ENCODE peak calls at places on chromosomes 1 and 21, in seven cellular contexts. One of them, this sample, is unnamed.

GRCh38 chr1:23763040-23763577 is 15.1 kb upstream of the PITHD1 start:
- DNase-seq in CD8-positive, alpha-beta T cell: no peak
- DNase-seq in GM12865: no peak
- DNase-seq in esophagus squamous epithelium: no peak
- DNase-seq in fibroblast of mammary gland: peak
- DNase-seq in CD14-positive monocyte: no peak
- DNase-seq in Calu3: no peak
- DNase-seq in this sample: no peak

GRCh38 chr1:33343539-33343938 is 22.6 kb upstream of the A3GALT2 start:
- DNase-seq in GM12865: no peak
- DNase-seq in CD14-positive monocyte: no peak
- DNase-seq in esophagus squamous epithelium: no peak
- DNase-seq in Calu3: no peak
- DNase-seq in CD8-positive, alpha-beta T cell: no peak
- DNase-seq in fibroblast of mammary gland: peak
- DNase-seq in this sample: no peak

GRCh38 chr21:32348604-32349332 is 44.0 kb downstream of the URB1 start:
- DNase-seq in CD14-positive monocyte: no peak
- DNase-seq in Calu3: no peak
- DNase-seq in GM12865: no peak
- DNase-seq in esophagus squamous epithelium: no peak
- DNase-seq in CD8-positive, alpha-beta T cell: no peak
- DNase-seq in fibroblast of mammary gland: no peak
- DNase-seq in this sample: no peak

GRCh38 chr1:31800677-31800967 is 15.2 kb downstream of the SPOCD1 start:
- DNase-seq in Calu3: no peak
- DNase-seq in esophagus squamous epithelium: no peak
- DNase-seq in GM12865: no peak
- DNase-seq in CD14-positive monocyte: no peak
- DNase-seq in fibroblast of mammary gland: no peak
- DNase-seq in CD8-positive, alpha-beta T cell: no peak
- DNase-seq in this sample: no peak

GRCh38 chr1:153771841-153772593 is 3.2 kb upstream of the SLC27A3 start:
- DNase-seq in Calu3: no peak
- DNase-seq in fibroblast of mammary gland: no peak
- DNase-seq in esophagus squamous epithelium: no peak
- DNase-seq in CD8-positive, alpha-beta T cell: no peak
- DNase-seq in CD14-positive monocyte: no peak
- DNase-seq in GM12865: peak
- DNase-seq in this sample: no peak

GRCh38 chr1:47991187-47991586 is 6.0 kb downstream of the TRABD2B start:
- DNase-seq in fibroblast of mammary gland: peak
- DNase-seq in Calu3: no peak
- DNase-seq in CD8-positive, alpha-beta T cell: no peak
- DNase-seq in esophagus squamous epithelium: no peak
- DNase-seq in GM12865: no peak
- DNase-seq in CD14-positive monocyte: no peak
- DNase-seq in this sample: peak

GRCh38 chr1:33220701-33221384 is 35.4 kb upstream of the ZNF362 start:
- DNase-seq in CD8-positive, alpha-beta T cell: no peak
- DNase-seq in Calu3: peak
- DNase-seq in GM12865: no peak
- DNase-seq in esophagus squamous epithelium: no peak
- DNase-seq in CD14-positive monocyte: no peak
- DNase-seq in fibroblast of mammary gland: no peak
- DNase-seq in this sample: no peak

GRCh38 chr1:105337427-105337826 is 1587.7 kb downstream of the AMY1C start:
- DNase-seq in CD8-positive, alpha-beta T cell: no peak
- DNase-seq in esophagus squamous epithelium: no peak
- DNase-seq in fibroblast of mammary gland: no peak
- DNase-seq in Calu3: no peak
- DNase-seq in GM12865: no peak
- DNase-seq in CD14-positive monocyte: no peak
- DNase-seq in this sample: no peak

GRCh38 chr21:45821315-45822001 is 160.1 kb upstream of the COL6A1 start:
- DNase-seq in esophagus squamous epithelium: no peak
- DNase-seq in CD8-positive, alpha-beta T cell: no peak
- DNase-seq in CD14-positive monocyte: peak
- DNase-seq in GM12865: no peak
- DNase-seq in fibroblast of mammary gland: no peak
- DNase-seq in Calu3: no peak
- DNase-seq in this sample: no peak

GRCh38 chr21:27704567-27705166 is 737.8 kb upstream of the ADAMTS5 start:
- DNase-seq in GM12865: no peak
- DNase-seq in CD14-positive monocyte: no peak
- DNase-seq in CD8-positive, alpha-beta T cell: no peak
- DNase-seq in fibroblast of mammary gland: peak
- DNase-seq in esophagus squamous epithelium: no peak
- DNase-seq in Calu3: no peak
- DNase-seq in this sample: no peak

GRCh38 chr21:45341779-45342178 is 54.1 kb upstream of the POFUT2 start:
- DNase-seq in GM12865: no peak
- DNase-seq in CD8-positive, alpha-beta T cell: no peak
- DNase-seq in fibroblast of mammary gland: no peak
- DNase-seq in esophagus squamous epithelium: no peak
- DNase-seq in CD14-positive monocyte: no peak
- DNase-seq in Calu3: no peak
- DNase-seq in this sample: no peak

GRCh38 chr21:44918107-44918470 is 2.6 kb downstream of the ITGB2 start:
- DNase-seq in CD14-positive monocyte: no peak
- DNase-seq in GM12865: no peak
- DNase-seq in fibroblast of mammary gland: no peak
- DNase-seq in Calu3: no peak
- DNase-seq in esophagus squamous epithelium: no peak
- DNase-seq in CD8-positive, alpha-beta T cell: no peak
- DNase-seq in this sample: no peak

GRCh38 chr1:186112280-186112679 is 262.8 kb downstream of the TPR start:
- DNase-seq in GM12865: no peak
- DNase-seq in esophagus squamous epithelium: no peak
- DNase-seq in Calu3: no peak
- DNase-seq in CD14-positive monocyte: no peak
- DNase-seq in CD8-positive, alpha-beta T cell: no peak
- DNase-seq in fibroblast of mammary gland: no peak
- DNase-seq in this sample: no peak

GRCh38 chr1:41639332-41639936 is 155.0 kb upstream of the EDN2 start:
- DNase-seq in Calu3: no peak
- DNase-seq in CD8-positive, alpha-beta T cell: no peak
- DNase-seq in CD14-positive monocyte: no peak
- DNase-seq in esophagus squamous epithelium: no peak
- DNase-seq in fibroblast of mammary gland: peak
- DNase-seq in GM12865: peak
- DNase-seq in this sample: peak

GRCh38 chr1:67639336-67639735 is 45.7 kb upstream of the GADD45A start:
- DNase-seq in esophagus squamous epithelium: no peak
- DNase-seq in Calu3: no peak
- DNase-seq in fibroblast of mammary gland: no peak
- DNase-seq in CD14-positive monocyte: no peak
- DNase-seq in CD8-positive, alpha-beta T cell: no peak
- DNase-seq in GM12865: no peak
- DNase-seq in this sample: no peak

GRCh38 chr1:16114527-16115467 is 41.1 kb downstream of the EPHA2 start:
- DNase-seq in fibroblast of mammary gland: no peak
- DNase-seq in GM12865: no peak
- DNase-seq in Calu3: no peak
- DNase-seq in CD14-positive monocyte: no peak
- DNase-seq in CD8-positive, alpha-beta T cell: no peak
- DNase-seq in esophagus squamous epithelium: no peak
- DNase-seq in this sample: no peak

GRCh38 chr1:226097866-226098625 is 35.5 kb downstream of the H3-3A start:
- DNase-seq in Calu3: no peak
- DNase-seq in CD14-positive monocyte: no peak
- DNase-seq in GM12865: no peak
- DNase-seq in fibroblast of mammary gland: peak
- DNase-seq in CD8-positive, alpha-beta T cell: no peak
- DNase-seq in esophagus squamous epithelium: no peak
- DNase-seq in this sample: no peak

GRCh38 chr1:109782514-109782913 is 18.8 kb upstream of the EPS8L3 start:
- DNase-seq in CD14-positive monocyte: no peak
- DNase-seq in GM12865: no peak
- DNase-seq in esophagus squamous epithelium: no peak
- DNase-seq in fibroblast of mammary gland: no peak
- DNase-seq in Calu3: no peak
- DNase-seq in CD8-positive, alpha-beta T cell: no peak
- DNase-seq in this sample: peak

GRCh38 chr1:171158089-171158488 is 27.0 kb upstream of the FMO2 start:
- DNase-seq in GM12865: no peak
- DNase-seq in Calu3: no peak
- DNase-seq in esophagus squamous epithelium: no peak
- DNase-seq in fibroblast of mammary gland: no peak
- DNase-seq in CD14-positive monocyte: no peak
- DNase-seq in CD8-positive, alpha-beta T cell: no peak
- DNase-seq in this sample: no peak

GRCh38 chr1:213934642-213935041 is 53.1 kb upstream of the PROX1 start:
- DNase-seq in CD14-positive monocyte: no peak
- DNase-seq in GM12865: no peak
- DNase-seq in esophagus squamous epithelium: no peak
- DNase-seq in Calu3: peak
- DNase-seq in CD8-positive, alpha-beta T cell: no peak
- DNase-seq in fibroblast of mammary gland: peak
- DNase-seq in this sample: no peak

GRCh38 chr1:185369786-185370185 is 52.7 kb upstream of the IVNS1ABP start:
- DNase-seq in fibroblast of mammary gland: peak
- DNase-seq in GM12865: no peak
- DNase-seq in CD14-positive monocyte: no peak
- DNase-seq in CD8-positive, alpha-beta T cell: no peak
- DNase-seq in esophagus squamous epithelium: no peak
- DNase-seq in Calu3: no peak
- DNase-seq in this sample: no peak

GRCh38 chr1:26799479-26800133 is 11.9 kb downstream of the PIGV start:
- DNase-seq in GM12865: no peak
- DNase-seq in CD8-positive, alpha-beta T cell: no peak
- DNase-seq in esophagus squamous epithelium: no peak
- DNase-seq in Calu3: peak
- DNase-seq in fibroblast of mammary gland: peak
- DNase-seq in CD14-positive monocyte: no peak
- DNase-seq in this sample: peak

GRCh38 chr21:44802396-44803153 is 955 bp upstream of the UBE2G2 start:
- DNase-seq in CD14-positive monocyte: no peak
- DNase-seq in fibroblast of mammary gland: no peak
- DNase-seq in Calu3: no peak
- DNase-seq in esophagus squamous epithelium: no peak
- DNase-seq in CD8-positive, alpha-beta T cell: no peak
- DNase-seq in GM12865: peak
- DNase-seq in this sample: peak

GRCh38 chr1:106785136-106785535 is 271.3 kb upstream of the PRMT6 start:
- DNase-seq in GM12865: no peak
- DNase-seq in Calu3: no peak
- DNase-seq in fibroblast of mammary gland: no peak
- DNase-seq in CD8-positive, alpha-beta T cell: no peak
- DNase-seq in CD14-positive monocyte: no peak
- DNase-seq in esophagus squamous epithelium: no peak
- DNase-seq in this sample: no peak

GRCh38 chr1:111127923-111128643 is 11.8 kb downstream of the DRAM2 start:
- DNase-seq in CD8-positive, alpha-beta T cell: no peak
- DNase-seq in esophagus squamous epithelium: no peak
- DNase-seq in CD14-positive monocyte: no peak
- DNase-seq in Calu3: no peak
- DNase-seq in fibroblast of mammary gland: no peak
- DNase-seq in GM12865: peak
- DNase-seq in this sample: no peak

GRCh38 chr1:188137221-188137620 is 1308.5 kb downstream of the PLA2G4A start:
- DNase-seq in Calu3: no peak
- DNase-seq in fibroblast of mammary gland: no peak
- DNase-seq in CD14-positive monocyte: no peak
- DNase-seq in esophagus squamous epithelium: no peak
- DNase-seq in GM12865: no peak
- DNase-seq in CD8-positive, alpha-beta T cell: no peak
- DNase-seq in this sample: no peak

GRCh38 chr1:230112131-230112701 is 45.2 kb downstream of the GALNT2 start:
- DNase-seq in Calu3: no peak
- DNase-seq in CD8-positive, alpha-beta T cell: no peak
- DNase-seq in CD14-positive monocyte: no peak
- DNase-seq in fibroblast of mammary gland: no peak
- DNase-seq in esophagus squamous epithelium: no peak
- DNase-seq in GM12865: no peak
- DNase-seq in this sample: no peak
- TF ChIP-seq CTCF in Calu3: no peak
- TF ChIP-seq CTCF in CD8-positive, alpha-beta T cell: no peak
- TF ChIP-seq CTCF in CD14-positive monocyte: no peak
- TF ChIP-seq CTCF in fibroblast of mammary gland: no peak
- TF ChIP-seq CTCF in esophagus squamous epithelium: no peak
- TF ChIP-seq CTCF in GM12865: no peak
- TF ChIP-seq CTCF in this sample: no peak

GRCh38 chr1:59522925-59523505 is 226.1 kb downstream of the FGGY start:
- DNase-seq in GM12865: no peak
- DNase-seq in esophagus squamous epithelium: no peak
- DNase-seq in CD14-positive monocyte: no peak
- DNase-seq in fibroblast of mammary gland: no peak
- DNase-seq in Calu3: no peak
- DNase-seq in CD8-positive, alpha-beta T cell: no peak
- DNase-seq in this sample: no peak
- TF ChIP-seq CTCF in GM12865: no peak
- TF ChIP-seq CTCF in esophagus squamous epithelium: no peak
- TF ChIP-seq CTCF in CD14-positive monocyte: no peak
- TF ChIP-seq CTCF in fibroblast of mammary gland: no peak
- TF ChIP-seq CTCF in Calu3: no peak
- TF ChIP-seq CTCF in CD8-positive, alpha-beta T cell: no peak
- TF ChIP-seq CTCF in this sample: no peak

DNA sequence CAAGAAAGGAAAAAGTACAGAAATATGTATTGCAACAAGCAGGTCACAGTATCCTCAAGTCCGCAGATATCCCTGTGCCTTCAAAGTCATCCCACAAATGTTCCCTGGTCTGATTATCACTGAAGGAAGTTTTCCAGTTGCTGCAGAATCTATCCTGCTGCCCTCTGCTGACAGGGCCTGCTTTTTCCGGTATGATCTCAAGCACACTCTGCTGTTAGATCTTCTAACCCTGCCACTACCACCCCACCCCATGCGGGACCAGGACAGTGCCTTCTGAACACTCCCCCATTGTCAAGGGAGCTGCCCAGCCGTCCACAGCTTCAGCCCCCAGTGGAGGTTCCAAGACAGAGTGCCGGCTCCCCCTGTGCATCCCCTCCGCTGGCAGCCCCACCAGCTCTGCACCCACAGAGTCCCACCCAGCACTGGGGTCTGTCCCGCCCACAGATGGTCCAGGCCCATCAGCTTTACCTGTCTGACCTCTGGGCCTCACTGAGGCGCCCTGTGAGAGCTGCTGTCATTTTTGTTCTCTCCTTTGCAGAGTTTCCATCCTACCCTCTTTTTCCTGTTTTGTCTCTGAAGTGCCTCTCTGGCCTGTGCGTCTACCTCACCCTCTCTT is 27.9 kb downstream of the FAM163A start:
- DNase-seq in CD8-positive, alpha-beta T cell: no peak
- DNase-seq in fibroblast of mammary gland: no peak
- DNase-seq in CD14-positive monocyte: no peak
- DNase-seq in GM12865: no peak
- DNase-seq in esophagus squamous epithelium: no peak
- DNase-seq in Calu3: no peak
- DNase-seq in this sample: no peak
- TF ChIP-seq CTCF in CD8-positive, alpha-beta T cell: no peak
- TF ChIP-seq CTCF in fibroblast of mammary gland: no peak
- TF ChIP-seq CTCF in CD14-positive monocyte: no peak
- TF ChIP-seq CTCF in GM12865: no peak
- TF ChIP-seq CTCF in esophagus squamous epithelium: no peak
- TF ChIP-seq CTCF in Calu3: no peak
- TF ChIP-seq CTCF in this sample: peak

DNA sequence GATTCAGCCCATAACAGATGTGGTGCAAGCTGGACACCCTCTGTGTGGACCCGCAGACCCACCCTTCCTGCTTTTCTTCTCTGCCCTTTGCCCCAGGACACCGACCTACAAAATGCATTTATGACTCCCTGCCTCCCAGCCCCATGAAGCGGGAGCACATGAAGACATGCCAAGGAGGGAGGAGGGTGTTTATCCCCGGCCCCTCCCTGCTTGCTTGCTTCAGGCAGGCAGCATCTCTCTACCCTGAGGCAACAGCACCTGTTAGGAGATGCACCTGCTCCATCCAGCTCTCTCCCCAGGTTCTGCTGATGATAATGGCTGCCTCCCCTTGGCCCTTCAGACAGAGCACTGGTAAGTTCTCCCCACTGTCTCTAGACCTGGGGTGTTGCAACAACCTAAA is 187.5 kb downstream of the PSMG1 start:
- DNase-seq in Calu3: no peak
- DNase-seq in fibroblast of mammary gland: no peak
- DNase-seq in esophagus squamous epithelium: no peak
- DNase-seq in CD14-positive monocyte: no peak
- DNase-seq in GM12865: no peak
- DNase-seq in CD8-positive, alpha-beta T cell: no peak
- DNase-seq in this sample: no peak
- TF ChIP-seq CTCF in Calu3: no peak
- TF ChIP-seq CTCF in fibroblast of mammary gland: no peak
- TF ChIP-seq CTCF in esophagus squamous epithelium: no peak
- TF ChIP-seq CTCF in CD14-positive monocyte: no peak
- TF ChIP-seq CTCF in GM12865: no peak
- TF ChIP-seq CTCF in CD8-positive, alpha-beta T cell: no peak
- TF ChIP-seq CTCF in this sample: no peak

This sample was measured in HFFc6.